ENCODE peak calls at places on chromosomes 3 and 15, in seven cellular contexts. O is CD8-positive, alpha-beta memory T cell; B is stimulated activated CD4-positive, alpha-beta T cell treated with anti-CD3 and anti-CD28 coated beads, Interleukin-4, amount 100 ng/mL, for 24 hours; M is AG10803; Y is GM18507; U is aorta; A is left colon. V is an unnamed sample.

GRCh38 chr3:10774825-10775224 is 41.2 kb upstream of the SLC6A11 start:
- DNase-seq in O (no peak), B (no peak), M (no peak), Y (no peak), U (no peak), A (no peak), V (no peak)

GRCh38 chr3:24493951-24494615 is 567 bp downstream of the THRB start:
- DNase-seq in O (no peak), B (no peak), M (peak), Y (no peak), U (peak), A (peak), V (no peak)

GRCh38 chr15:25251700-25252390 is 187.0 kb downstream of the UBE3A start:
- DNase-seq in O (no peak), B (no peak), M (no peak), Y (no peak), U (peak), A (no peak), V (no peak)

GRCh38 chr15:99454107-99454809 is 111.5 kb upstream of the MEF2A start:
- DNase-seq in O (no peak), B (no peak), M (no peak), Y (no peak), U (no peak), A (no peak), V (no peak)

GRCh38 chr3:189712906-189713483 is 81.8 kb downstream of the TP63 start:
- DNase-seq in O (no peak), B (no peak), M (peak), Y (no peak), U (no peak), A (no peak), V (no peak)

GRCh38 chr3:189363856-189364255 is 192.1 kb downstream of the TPRG1 start:
- DNase-seq in O (no peak), B (no peak), M (peak), Y (no peak), U (no peak), A (no peak), V (no peak)

GRCh38 chr3:179071161-179071568 is 444 bp downstream of the ZMAT3 start:
- DNase-seq in O (peak), B (peak), M (peak), Y (no peak), U (no peak), A (no peak), V (peak)

GRCh38 chr15:100766225-100767001 is 113.2 kb upstream of the ALDH1A3 start:
- DNase-seq in O (no peak), B (no peak), M (peak), Y (no peak), U (peak), A (no peak), V (no peak)

GRCh38 chr3:77939726-77940125 is 899.8 kb downstream of the ROBO2 start:
- DNase-seq in O (no peak), B (no peak), M (no peak), Y (no peak), U (no peak), A (no peak), V (no peak)

GRCh38 chr3:147393261-147393964 is 12.9 kb downstream of the ZIC4 start:
- DNase-seq in O (no peak), B (no peak), M (peak), Y (no peak), U (peak), A (no peak), V (no peak)

V was measured in OCI-LY7.